ENCODE peak calls at places on chromosome 13, in nine cellular contexts. C is brain microvascular endothelial cell, S is stomach, R is AG04450, Z is GM06990, G is endodermal cell, L is choroid plexus epithelial cell, B is heart left ventricle, U is heart right ventricle. T is an unnamed sample.

GRCh38 chr13:44306401-44307192 is 67.0 kb upstream of the SERP2 start:
- DNase-seq in S (peak; percentile 77), U (peak; percentile 89), Z (no peak), L (peak; percentile 89), C (peak; percentile 97), G (peak; percentile 70), R (peak; percentile 81), B (peak; percentile 62), T (no peak)

GRCh38 chr13:51202477-51203046 is 19.6 kb upstream of the FAM124A start:
- DNase-seq in G (no peak), U (no peak), C (no peak), S (no peak), R (no peak), B (no peak), Z (no peak), L (no peak), T (no peak)

GRCh38 chr13:48158290-48158689 is 63.4 kb upstream of the MED4 start:
- DNase-seq in U (no peak), C (no peak), Z (no peak), G (no peak), S (no peak), R (no peak), L (no peak), B (no peak), T (no peak)

GRCh38 chr13:113211774-113212173 is 2.4 kb downstream of the CUL4A start:
- DNase-seq in G (peak; percentile 80), C (no peak), L (no peak), S (no peak), B (peak; percentile 49), R (no peak), U (no peak), Z (no peak), T (peak; percentile 60)

GRCh38 chr13:98539655-98540054 is 37.3 kb downstream of the STK24 start:
- DNase-seq in R (no peak), U (no peak), B (no peak), C (no peak), L (no peak), Z (no peak), S (no peak), G (peak; percentile 29), T (no peak)

GRCh38 chr13:79659161-79659560 is 178.2 kb downstream of the NDFIP2 start:
- DNase-seq in S (no peak), B (peak; percentile 67), U (peak; percentile 59), Z (no peak), L (peak; percentile 51), G (no peak), C (no peak), R (no peak), T (peak; percentile 85)

GRCh38 chr13:19791953-19792537 is 9.3 kb upstream of the PSPC1 start:
- DNase-seq in G (peak; percentile 63), L (no peak), B (no peak), R (no peak), S (no peak), U (no peak), Z (no peak), C (no peak), T (no peak)

GRCh38 chr13:26168276-26168814 is 53.8 kb downstream of the RNF6 start:
- DNase-seq in B (no peak), S (no peak), R (no peak), Z (no peak), G (no peak), U (no peak), L (peak; percentile 66), C (peak; percentile 5), T (no peak)

GRCh38 chr13:72208112-72208645 is 341.2 kb upstream of the DACH1 start:
- DNase-seq in S (no peak), C (no peak), B (no peak), L (no peak), R (no peak), G (no peak), U (no peak), Z (no peak), T (peak; percentile 51)

GRCh38 chr13:99339230-99339721 is 32.1 kb upstream of the GPR183 start:
- DNase-seq in R (no peak), G (no peak), C (no peak), U (no peak), B (no peak), L (no peak), S (no peak), Z (no peak), T (no peak)

GRCh38 chr13:29436291-29436690 is 159.2 kb downstream of the SLC7A1 start:
- DNase-seq in G (no peak), L (peak; percentile 65), Z (no peak), S (no peak), R (no peak), C (peak; percentile 52), U (no peak), B (no peak), T (no peak)

GRCh38 chr13:98301721-98302120 is 124.7 kb upstream of the RNF113B start:
- DNase-seq in S (no peak), G (no peak), U (no peak), R (no peak), L (peak; percentile 22), B (no peak), Z (no peak), C (no peak), T (no peak)

GRCh38 chr13:92805766-92806165 is 420.8 kb upstream of the GPC6 start:
- DNase-seq in B (no peak), L (no peak), U (no peak), C (no peak), G (no peak), R (no peak), S (no peak), Z (no peak), T (no peak)

GRCh38 chr13:92808007-92808406 is 418.6 kb upstream of the GPC6 start:
- DNase-seq in S (no peak), U (no peak), G (no peak), C (no peak), L (no peak), B (no peak), R (no peak), Z (no peak), T (no peak)

GRCh38 chr13:92807343-92807742 is 419.3 kb upstream of the GPC6 start:
- DNase-seq in Z (no peak), R (no peak), S (no peak), B (no peak), C (peak; percentile 20), L (peak; percentile 59), U (no peak), G (no peak), T (no peak)

GRCh38 chr13:92804926-92805325 is 421.7 kb upstream of the GPC6 start:
- DNase-seq in Z (no peak), U (no peak), S (no peak), C (no peak), L (no peak), G (no peak), B (no peak), R (no peak), T (no peak)

DNA sequence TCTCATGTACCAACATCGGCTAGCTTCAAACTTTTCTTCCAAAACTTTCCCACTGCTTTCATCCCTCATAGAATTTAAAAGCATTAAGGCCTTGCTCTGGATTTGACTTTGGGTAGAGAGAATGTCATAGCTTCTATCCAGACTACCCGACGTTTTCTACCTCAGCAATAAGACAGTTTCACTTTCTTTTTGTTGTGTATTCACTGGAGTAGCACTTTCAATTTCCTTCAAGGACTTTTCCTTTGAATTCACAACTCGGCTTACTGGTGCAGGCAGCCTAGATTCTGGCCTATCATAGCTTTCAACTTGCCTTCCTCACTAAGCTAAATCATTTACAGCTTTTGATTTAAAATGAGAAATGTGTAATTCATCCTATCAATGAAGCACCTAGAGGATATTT is 420.4 kb upstream of the GPC6 start:
- DNase-seq in R (no peak), C (no peak), S (no peak), Z (no peak), G (no peak), B (no peak), U (no peak), L (peak; percentile 46), T (no peak)
- H3K4me3 ChIP-seq in R (peak overlapping the region; percentile 41), C (no peak overlapping the region), S (peak overlapping the region; percentile 28), Z (peak overlapping the region; percentile 26), G (no peak overlapping the region), B (peak overlapping the region; percentile 30), U (peak overlapping the region; percentile 17), L (peak overlapping the region; percentile 32), T (no peak overlapping the region)

GRCh38 chr13:57557979-57558529 is 73.5 kb upstream of the PCDH17 start:
- DNase-seq in Z (no peak), B (no peak), L (peak; percentile 1), U (no peak), R (no peak), G (no peak), C (no peak), S (no peak), T (no peak)
- TF ChIP-seq CTCF in Z (no peak), B (no peak), L (no peak), U (no peak), R (no peak), G (peak; percentile 73), C (no peak), S (no peak), T (peak; percentile 52)

GRCh38 chr13:102555914-102556553 is 40.8 kb upstream of the TPP2 start:
- DNase-seq in U (no peak), B (no peak), S (no peak), C (peak; percentile 36), G (no peak), Z (peak; percentile 6), R (no peak), L (peak; percentile 66), T (peak; percentile 37)
- H3K4me3 ChIP-seq in U (no peak overlapping the region), B (no peak overlapping the region), S (no peak overlapping the region), C (no peak overlapping the region), G (no peak overlapping the region), Z (no peak overlapping the region), R (no peak overlapping the region), L (no peak overlapping the region), T (peak overlapping the region; percentile 20)

GRCh38 chr13:39942177-39942900 is 286.9 kb downstream of the COG6 start:
- DNase-seq in U (no peak), R (no peak), B (no peak), Z (no peak), C (no peak), S (no peak), L (no peak), G (peak; percentile 51), T (no peak)

GRCh38 chr13:39943711-39944110 is 288.2 kb downstream of the COG6 start:
- DNase-seq in S (no peak), U (no peak), B (no peak), L (no peak), G (no peak), Z (no peak), C (no peak), R (no peak), T (no peak)

GRCh38 chr13:39945226-39945625 is 289.8 kb downstream of the COG6 start:
- DNase-seq in S (no peak), L (no peak), U (no peak), Z (no peak), C (no peak), G (no peak), R (no peak), B (no peak), T (no peak)

GRCh38 chr13:39941236-39941635 is 285.8 kb downstream of the COG6 start:
- DNase-seq in U (no peak), B (no peak), G (peak; percentile 48), S (no peak), L (no peak), C (no peak), Z (no peak), R (no peak), T (no peak)

DNA sequence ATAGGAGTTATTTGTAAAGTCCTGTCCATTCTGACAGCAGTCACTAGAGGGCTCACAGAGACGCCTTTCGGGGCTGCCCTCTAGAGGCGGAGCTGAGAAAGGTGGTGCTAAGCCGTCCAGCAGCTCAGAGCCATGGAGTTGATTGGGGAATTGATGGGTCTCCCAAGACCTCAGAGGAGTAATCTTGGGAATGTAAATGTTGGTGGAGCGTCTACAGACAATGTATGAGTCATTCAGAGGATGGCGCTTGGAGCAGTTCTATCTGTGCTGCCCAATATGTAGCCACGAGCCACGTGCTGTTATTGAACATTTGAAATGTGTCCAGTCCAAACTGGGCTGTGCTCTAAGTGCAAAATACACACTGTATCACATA is 287.4 kb downstream of the COG6 start:
- DNase-seq in C (peak; percentile 86), R (peak; percentile 33), U (peak; percentile 62), Z (no peak), L (peak; percentile 94), B (no peak), S (peak; percentile 79), G (peak; percentile 93), T (peak; percentile 75)
- TF ChIP-seq CTCF in C (peak; percentile 100), R (peak; percentile 100), U (peak; percentile 95), Z (peak; percentile 100), L (peak; percentile 99), B (peak; percentile 84), S (peak; percentile 78), G (peak; percentile 100), T (peak; percentile 100)